ENCODE peak calls at places on chromosome 18, in nine cellular contexts. One of them, this sample, is unnamed.

GRCh38 chr18:35083174-35083712 is 42.0 kb downstream of the MAPRE2 start:
- DNase-seq in lower leg skin: no peak
- DNase-seq in epithelial cell of esophagus: no peak
- DNase-seq in GM12878: no peak
- DNase-seq in GM23338: no peak
- DNase-seq in nephron progenitor cell: no peak
- DNase-seq in HFFc6: no peak
- DNase-seq in transverse colon: no peak
- DNase-seq in astrocyte of the spinal cord: no peak
- DNase-seq in this sample: no peak

GRCh38 chr18:11470941-11471340 is 138.5 kb upstream of the SLC35G4 start:
- DNase-seq in nephron progenitor cell: no peak
- DNase-seq in transverse colon: no peak
- DNase-seq in astrocyte of the spinal cord: no peak
- DNase-seq in lower leg skin: no peak
- DNase-seq in HFFc6: no peak
- DNase-seq in GM12878: no peak
- DNase-seq in GM23338: no peak
- DNase-seq in epithelial cell of esophagus: no peak
- DNase-seq in this sample: no peak

GRCh38 chr18:33440384-33441043 is at the start of gene CCDC178:
- DNase-seq in GM12878: no peak
- DNase-seq in lower leg skin: peak; percentile 85
- DNase-seq in GM23338: peak; percentile 83
- DNase-seq in nephron progenitor cell: peak; percentile 82
- DNase-seq in astrocyte of the spinal cord: peak; percentile 26
- DNase-seq in HFFc6: no peak
- DNase-seq in epithelial cell of esophagus: no peak
- DNase-seq in transverse colon: peak; percentile 7
- DNase-seq in this sample: no peak

GRCh38 chr18:39701839-39702238 is 2136.2 kb upstream of the CELF4 start:
- DNase-seq in GM12878: no peak
- DNase-seq in epithelial cell of esophagus: peak; percentile 62
- DNase-seq in HFFc6: peak; percentile 14
- DNase-seq in transverse colon: no peak
- DNase-seq in lower leg skin: no peak
- DNase-seq in nephron progenitor cell: no peak
- DNase-seq in astrocyte of the spinal cord: peak; percentile 18
- DNase-seq in GM23338: no peak
- DNase-seq in this sample: peak; percentile 4

GRCh38 chr18:76496200-76496890 is 1.3 kb upstream of the ZNF516 start:
- DNase-seq in nephron progenitor cell: peak; percentile 73
- DNase-seq in astrocyte of the spinal cord: peak; percentile 69
- DNase-seq in transverse colon: peak; percentile 72
- DNase-seq in GM12878: no peak
- DNase-seq in GM23338: peak; percentile 80
- DNase-seq in lower leg skin: peak; percentile 95
- DNase-seq in epithelial cell of esophagus: peak; percentile 66
- DNase-seq in HFFc6: peak; percentile 52
- DNase-seq in this sample: peak; percentile 2

GRCh38 chr18:79616651-79617518 is 62.7 kb upstream of the CTDP1 start:
- DNase-seq in astrocyte of the spinal cord: peak; percentile 13
- DNase-seq in epithelial cell of esophagus: no peak
- DNase-seq in GM23338: peak; percentile 61
- DNase-seq in HFFc6: no peak
- DNase-seq in nephron progenitor cell: no peak
- DNase-seq in lower leg skin: peak; percentile 81
- DNase-seq in transverse colon: peak; percentile 3
- DNase-seq in GM12878: no peak
- DNase-seq in this sample: peak; percentile 58

GRCh38 chr18:13303761-13304364 is 85.3 kb downstream of the LDLRAD4 start:
- DNase-seq in GM12878: no peak
- DNase-seq in epithelial cell of esophagus: no peak
- DNase-seq in lower leg skin: peak; percentile 54
- DNase-seq in astrocyte of the spinal cord: no peak
- DNase-seq in HFFc6: no peak
- DNase-seq in transverse colon: no peak
- DNase-seq in GM23338: no peak
- DNase-seq in nephron progenitor cell: no peak
- DNase-seq in this sample: no peak

GRCh38 chr18:58806826-58807714 is 57.6 kb upstream of the ZNF532 start:
- DNase-seq in lower leg skin: no peak
- DNase-seq in transverse colon: peak; percentile 16
- DNase-seq in GM23338: no peak
- DNase-seq in astrocyte of the spinal cord: no peak
- DNase-seq in HFFc6: no peak
- DNase-seq in epithelial cell of esophagus: no peak
- DNase-seq in GM12878: peak; percentile 56
- DNase-seq in nephron progenitor cell: no peak
- DNase-seq in this sample: no peak

GRCh38 chr18:79352432-79352831 is 43.3 kb upstream of the NFATC1 start:
- DNase-seq in epithelial cell of esophagus: no peak
- DNase-seq in GM12878: no peak
- DNase-seq in GM23338: no peak
- DNase-seq in HFFc6: no peak
- DNase-seq in nephron progenitor cell: no peak
- DNase-seq in transverse colon: no peak
- DNase-seq in astrocyte of the spinal cord: no peak
- DNase-seq in lower leg skin: no peak
- DNase-seq in this sample: no peak

GRCh38 chr18:7927119-7927518 is 360.0 kb downstream of the PTPRM start:
- DNase-seq in nephron progenitor cell: no peak
- DNase-seq in epithelial cell of esophagus: no peak
- DNase-seq in transverse colon: no peak
- DNase-seq in lower leg skin: no peak
- DNase-seq in GM23338: no peak
- DNase-seq in GM12878: no peak
- DNase-seq in HFFc6: no peak
- DNase-seq in astrocyte of the spinal cord: no peak
- DNase-seq in this sample: no peak

GRCh38 chr18:56509656-56510055 is 128.7 kb downstream of the TXNL1 start:
- DNase-seq in transverse colon: no peak
- DNase-seq in GM12878: no peak
- DNase-seq in lower leg skin: no peak
- DNase-seq in nephron progenitor cell: no peak
- DNase-seq in astrocyte of the spinal cord: peak; percentile 34
- DNase-seq in HFFc6: no peak
- DNase-seq in epithelial cell of esophagus: no peak
- DNase-seq in GM23338: no peak
- DNase-seq in this sample: no peak

GRCh38 chr18:43271593-43272432 is 5.5 kb downstream of the SYT4 start:
- DNase-seq in GM23338: peak; percentile 67
- DNase-seq in transverse colon: no peak
- DNase-seq in lower leg skin: no peak
- DNase-seq in GM12878: no peak
- DNase-seq in HFFc6: peak; percentile 57
- DNase-seq in astrocyte of the spinal cord: peak; percentile 75
- DNase-seq in nephron progenitor cell: peak; percentile 33
- DNase-seq in epithelial cell of esophagus: peak; percentile 63
- DNase-seq in this sample: peak; percentile 1

GRCh38 chr18:688322-688721 is 24.1 kb downstream of the ENOSF1 start:
- DNase-seq in astrocyte of the spinal cord: no peak
- DNase-seq in epithelial cell of esophagus: no peak
- DNase-seq in HFFc6: no peak
- DNase-seq in lower leg skin: no peak
- DNase-seq in GM23338: no peak
- DNase-seq in GM12878: no peak
- DNase-seq in transverse colon: no peak
- DNase-seq in nephron progenitor cell: no peak
- DNase-seq in this sample: no peak

GRCh38 chr18:78566065-78566464 is 413.6 kb upstream of the SALL3 start:
- DNase-seq in epithelial cell of esophagus: no peak
- DNase-seq in astrocyte of the spinal cord: no peak
- DNase-seq in HFFc6: no peak
- DNase-seq in transverse colon: no peak
- DNase-seq in GM12878: no peak
- DNase-seq in nephron progenitor cell: no peak
- DNase-seq in GM23338: no peak
- DNase-seq in lower leg skin: no peak
- DNase-seq in this sample: no peak

GRCh38 chr18:36372902-36373301 is 75.4 kb downstream of the FHOD3 start:
- DNase-seq in astrocyte of the spinal cord: peak; percentile 89
- DNase-seq in epithelial cell of esophagus: peak; percentile 77
- DNase-seq in lower leg skin: no peak
- DNase-seq in GM23338: no peak
- DNase-seq in HFFc6: no peak
- DNase-seq in transverse colon: no peak
- DNase-seq in nephron progenitor cell: no peak
- DNase-seq in GM12878: no peak
- DNase-seq in this sample: peak; percentile 11

DNA sequence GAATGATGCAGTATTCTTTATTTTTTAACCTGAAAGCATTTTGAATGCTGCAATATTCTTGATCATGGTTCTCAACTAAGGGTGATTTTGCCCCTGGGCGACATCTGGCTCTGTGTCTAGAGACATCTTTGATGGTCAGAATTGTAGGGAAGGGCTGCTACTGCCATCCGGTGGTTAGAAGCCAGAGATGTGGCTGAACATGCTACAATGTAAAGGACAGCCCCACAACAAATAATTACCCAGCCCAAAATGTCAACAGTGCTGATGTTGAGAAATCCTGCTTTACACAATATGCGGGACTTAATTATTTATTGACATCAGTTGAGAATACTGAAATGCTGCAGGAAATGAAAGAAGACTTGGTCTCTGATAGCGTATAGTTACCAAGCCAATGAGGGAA is 37.5 kb upstream of the SERPINB2 start:
- DNase-seq in transverse colon: no peak
- DNase-seq in lower leg skin: peak; percentile 58
- DNase-seq in GM23338: peak; percentile 76
- DNase-seq in HFFc6: peak; percentile 49
- DNase-seq in nephron progenitor cell: peak; percentile 33
- DNase-seq in GM12878: no peak
- DNase-seq in astrocyte of the spinal cord: no peak
- DNase-seq in epithelial cell of esophagus: peak; percentile 84
- DNase-seq in this sample: peak; percentile 38
- TF ChIP-seq CTCF in transverse colon: no peak
- TF ChIP-seq CTCF in lower leg skin: no peak
- TF ChIP-seq CTCF in GM23338: peak; percentile 78
- TF ChIP-seq CTCF in HFFc6: peak; percentile 81
- TF ChIP-seq CTCF in nephron progenitor cell: peak; percentile 47
- TF ChIP-seq CTCF in GM12878: peak; percentile 55
- TF ChIP-seq CTCF in astrocyte of the spinal cord: peak; percentile 65
- TF ChIP-seq CTCF in epithelial cell of esophagus: peak; percentile 80
- TF ChIP-seq CTCF in this sample: peak; percentile 75

GRCh38 chr18:22320155-22320554 is 97.6 kb downstream of the CTAGE1 start:
- DNase-seq in GM12878: no peak
- DNase-seq in epithelial cell of esophagus: no peak
- DNase-seq in HFFc6: no peak
- DNase-seq in nephron progenitor cell: no peak
- DNase-seq in lower leg skin: no peak
- DNase-seq in transverse colon: no peak
- DNase-seq in GM23338: no peak
- DNase-seq in astrocyte of the spinal cord: no peak
- DNase-seq in this sample: no peak
- TF ChIP-seq CTCF in GM12878: no peak
- TF ChIP-seq CTCF in epithelial cell of esophagus: no peak
- TF ChIP-seq CTCF in HFFc6: no peak
- TF ChIP-seq CTCF in nephron progenitor cell: no peak
- TF ChIP-seq CTCF in lower leg skin: no peak
- TF ChIP-seq CTCF in transverse colon: no peak
- TF ChIP-seq CTCF in GM23338: no peak
- TF ChIP-seq CTCF in astrocyte of the spinal cord: no peak
- TF ChIP-seq CTCF in this sample: no peak

GRCh38 chr18:67845035-67845434 is 328.5 kb upstream of the DSEL start:
- DNase-seq in GM12878: no peak
- DNase-seq in epithelial cell of esophagus: peak; percentile 38
- DNase-seq in lower leg skin: no peak
- DNase-seq in HFFc6: peak; percentile 30
- DNase-seq in astrocyte of the spinal cord: no peak
- DNase-seq in transverse colon: no peak
- DNase-seq in nephron progenitor cell: no peak
- DNase-seq in GM23338: no peak
- DNase-seq in this sample: no peak
- TF ChIP-seq CTCF in GM12878: no peak
- TF ChIP-seq CTCF in epithelial cell of esophagus: peak; percentile 29
- TF ChIP-seq CTCF in lower leg skin: no peak
- TF ChIP-seq CTCF in HFFc6: peak; percentile 34
- TF ChIP-seq CTCF in astrocyte of the spinal cord: peak; percentile 10
- TF ChIP-seq CTCF in transverse colon: no peak
- TF ChIP-seq CTCF in nephron progenitor cell: no peak
- TF ChIP-seq CTCF in GM23338: peak; percentile 31
- TF ChIP-seq CTCF in this sample: no peak

GRCh38 chr18:25979358-25979727 is 111.1 kb downstream of the SS18 start:
- DNase-seq in astrocyte of the spinal cord: no peak
- DNase-seq in GM23338: no peak
- DNase-seq in transverse colon: no peak
- DNase-seq in epithelial cell of esophagus: no peak
- DNase-seq in lower leg skin: no peak
- DNase-seq in HFFc6: no peak
- DNase-seq in GM12878: no peak
- DNase-seq in nephron progenitor cell: no peak
- DNase-seq in this sample: no peak

DNA sequence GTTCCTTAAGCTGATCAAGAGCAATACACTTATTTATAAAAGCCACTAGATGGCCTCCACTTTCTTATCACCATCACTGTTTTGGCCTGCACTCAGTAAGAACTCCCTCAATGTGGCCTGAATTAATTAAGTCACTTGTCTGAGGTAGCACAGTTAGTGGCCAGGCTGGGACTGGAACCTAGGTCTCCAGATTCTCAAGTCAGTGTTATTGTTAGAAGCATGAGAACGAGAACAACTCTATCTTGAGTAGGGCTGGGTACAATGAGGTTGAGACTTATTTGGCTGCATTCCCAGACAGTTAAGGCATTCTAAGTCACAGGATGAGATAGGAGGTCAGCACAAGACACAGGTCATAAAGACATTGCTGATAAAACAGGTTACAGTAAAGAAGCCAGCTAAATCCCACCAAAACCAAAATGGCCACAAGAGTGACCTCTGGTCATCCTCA is 115.8 kb downstream of the SS18 start:
- DNase-seq in GM12878: no peak
- DNase-seq in epithelial cell of esophagus: no peak
- DNase-seq in transverse colon: no peak
- DNase-seq in astrocyte of the spinal cord: no peak
- DNase-seq in GM23338: no peak
- DNase-seq in lower leg skin: no peak
- DNase-seq in HFFc6: no peak
- DNase-seq in nephron progenitor cell: no peak
- DNase-seq in this sample: no peak
- TF ChIP-seq CTCF in GM12878: no peak
- TF ChIP-seq CTCF in epithelial cell of esophagus: no peak
- TF ChIP-seq CTCF in transverse colon: no peak
- TF ChIP-seq CTCF in astrocyte of the spinal cord: no peak
- TF ChIP-seq CTCF in GM23338: no peak
- TF ChIP-seq CTCF in lower leg skin: no peak
- TF ChIP-seq CTCF in HFFc6: no peak
- TF ChIP-seq CTCF in nephron progenitor cell: no peak
- TF ChIP-seq CTCF in this sample: no peak

GRCh38 chr18:44598514-44598913 is 82.2 kb upstream of the SETBP1 start:
- DNase-seq in lower leg skin: no peak
- DNase-seq in GM23338: peak; percentile 8
- DNase-seq in astrocyte of the spinal cord: no peak
- DNase-seq in epithelial cell of esophagus: no peak
- DNase-seq in GM12878: no peak
- DNase-seq in HFFc6: no peak
- DNase-seq in nephron progenitor cell: no peak
- DNase-seq in transverse colon: no peak
- DNase-seq in this sample: no peak
- TF ChIP-seq CTCF in lower leg skin: no peak
- TF ChIP-seq CTCF in GM23338: peak; percentile 42
- TF ChIP-seq CTCF in astrocyte of the spinal cord: no peak
- TF ChIP-seq CTCF in epithelial cell of esophagus: no peak
- TF ChIP-seq CTCF in GM12878: no peak
- TF ChIP-seq CTCF in HFFc6: no peak
- TF ChIP-seq CTCF in nephron progenitor cell: no peak
- TF ChIP-seq CTCF in transverse colon: no peak
- TF ChIP-seq CTCF in this sample: no peak

This sample was measured in RWPE1.